ENCODE peak calls at places on chromosomes 1 and 21, in ten cellular contexts. Z is activated T-helper 1 cell treated with anti-CD3 and anti-CD28 coated beads, Interleukin-12 subunit alpha, Interleukin-12 subunit beta, Interleukin-2, Interleukin-4 antibody, amounts not matched to agents 30 ng/mL and 10 ng/mL and 1 ng/mL, durations not matched to agents 14 hours and 24 hours and 36 hours; A is IMR-90; G is lower lobe of right lung; J is dermis blood vessel endothelial cell; P is MCF 10A; S is substantia nigra; E is NCI-H1105; T is AG09309; B is activated T-cell treated with anti-CD3 and anti-CD28 coated beads for 24 hours. U is an unnamed sample.

GRCh38 chr21:20591294-20591693 is 406.9 kb upstream of the NCAM2 start:
- DNase-seq in Z (no peak), A (no peak), G (no peak), J (no peak), P (no peak), S (no peak), E (no peak), T (no peak), B (no peak), U (no peak)

GRCh38 chr1:17075470-17076255 is 21.8 kb upstream of the SDHB start:
- DNase-seq in Z (no peak), A (no peak), G (no peak), J (peak; percentile 38), P (peak; percentile 69), S (no peak), E (no peak), T (no peak), B (no peak), U (no peak)

GRCh38 chr1:30191154-30191702 is 532.2 kb downstream of the MATN1 start:
- DNase-seq in Z (peak; percentile 53), A (peak; percentile 20), G (no peak), J (no peak), P (peak; percentile 62), S (no peak), E (no peak), T (peak; percentile 57), B (no peak), U (no peak)

GRCh38 chr21:37367758-37368535 is 1.4 kb downstream of the DYRK1A start:
- DNase-seq in Z (peak; percentile 31), A (peak; percentile 35), G (peak; percentile 67), J (peak; percentile 54), P (peak; percentile 42), S (peak; percentile 19), E (no peak), T (no peak), B (no peak), U (no peak)

GRCh38 chr1:231093158-231093922 is 53.3 kb upstream of the FAM89A start:
- DNase-seq in Z (no peak), A (no peak), G (no peak), J (peak; percentile 74), P (no peak), S (peak; percentile 42), E (no peak), T (no peak), B (no peak), U (no peak)

GRCh38 chr1:64042331-64043100 is 160.9 kb upstream of the UBE2U start:
- DNase-seq in Z (no peak), A (peak; percentile 98), G (no peak), J (peak; percentile 73), P (peak; percentile 94), S (no peak), E (no peak), T (peak; percentile 68), B (no peak), U (no peak)

GRCh38 chr1:161117681-161118581 is at the start of the genes NIT1 and PFDN2:
- DNase-seq in Z (peak; percentile 84), A (peak; percentile 85), G (peak; percentile 92), J (peak; percentile 91), P (peak; percentile 85), S (peak; percentile 80), E (peak; percentile 71), T (no peak), B (peak; percentile 75), U (peak; percentile 92)

GRCh38 chr21:46004168-46004861 is 22.7 kb downstream of the COL6A1 start:
- DNase-seq in Z (no peak), A (no peak), G (peak; percentile 43), J (no peak), P (no peak), S (no peak), E (no peak), T (no peak), B (no peak), U (no peak)

GRCh38 chr21:42223826-42224575 is 5.1 kb downstream of the ABCG1 start:
- DNase-seq in Z (no peak), A (no peak), G (peak; percentile 34), J (no peak), P (no peak), S (no peak), E (no peak), T (no peak), B (no peak), U (no peak)

GRCh38 chr1:16607433-16607851 is 5.9 kb downstream of the NBPF1 start:
- DNase-seq in Z (no peak), A (no peak), G (no peak), J (no peak), P (no peak), S (no peak), E (no peak), T (no peak), B (no peak), U (no peak)

GRCh38 chr1:41327383-41327999 is 33.7 kb upstream of the FOXO6 start:
- DNase-seq in Z (no peak), A (no peak), G (no peak), J (no peak), P (no peak), S (no peak), E (no peak), T (no peak), B (no peak), U (peak; percentile 63)

GRCh38 chr1:172497230-172497629 is 35.7 kb upstream of the SUCO start:
- DNase-seq in Z (no peak), A (peak; percentile 11), G (peak; percentile 45), J (no peak), P (peak; percentile 76), S (no peak), E (no peak), T (peak; percentile 7), B (no peak), U (no peak)

GRCh38 chr1:54884135-54884586 is 2.8 kb downstream of the DHCR24 start:
- DNase-seq in Z (no peak), A (peak; percentile 79), G (no peak), J (no peak), P (no peak), S (no peak), E (no peak), T (no peak), B (no peak), U (no peak)

GRCh38 chr1:156090138-156090821 is 8.0 kb upstream of the MEX3A start:
- DNase-seq in Z (no peak), A (no peak), G (no peak), J (no peak), P (no peak), S (peak; percentile 43), E (no peak), T (no peak), B (no peak), U (no peak)

GRCh38 chr1:68024635-68025338 is 25.6 kb downstream of the DIRAS3 start:
- DNase-seq in Z (no peak), A (no peak), G (no peak), J (no peak), P (no peak), S (no peak), E (no peak), T (no peak), B (no peak), U (no peak)

GRCh38 chr1:6711174-6711573 is 9.6 kb upstream of the DNAJC11 start:
- DNase-seq in Z (no peak), A (no peak), G (no peak), J (no peak), P (no peak), S (no peak), E (no peak), T (no peak), B (no peak), U (no peak)

GRCh38 chr21:37530901-37531351 is 164.4 kb downstream of the DYRK1A start:
- DNase-seq in Z (no peak), A (no peak), G (no peak), J (no peak), P (no peak), S (no peak), E (no peak), T (no peak), B (no peak), U (peak; percentile 70)

GRCh38 chr1:228650946-228651345 is 84.3 kb upstream of the RHOU start:
- DNase-seq in Z (no peak), A (no peak), G (no peak), J (no peak), P (no peak), S (no peak), E (no peak), T (no peak), B (no peak), U (no peak)

GRCh38 chr1:26630634-26631033 is 65.2 kb upstream of the ARID1A start:
- DNase-seq in Z (no peak), A (no peak), G (no peak), J (no peak), P (no peak), S (no peak), E (no peak), T (no peak), B (no peak), U (no peak)

GRCh38 chr21:17901458-17902092 is 82.4 kb upstream of the C21orf91 start:
- DNase-seq in Z (no peak), A (peak; percentile 10), G (no peak), J (no peak), P (no peak), S (no peak), E (no peak), T (no peak), B (no peak), U (no peak)

GRCh38 chr1:9321480-9321849 is 28.8 kb downstream of the SPSB1 start:
- DNase-seq in Z (no peak), A (peak; percentile 91), G (no peak), J (no peak), P (peak; percentile 92), S (no peak), E (no peak), T (peak; percentile 38), B (no peak), U (no peak)

GRCh38 chr1:10781137-10781536 is 15.3 kb downstream of the CASZ1 start:
- DNase-seq in Z (no peak), A (no peak), G (peak; percentile 30), J (no peak), P (no peak), S (no peak), E (peak; percentile 43), T (no peak), B (no peak), U (no peak)

GRCh38 chr1:31335007-31335406 is 37.9 kb downstream of the FABP3 start:
- DNase-seq in Z (no peak), A (peak; percentile 46), G (no peak), J (peak; percentile 58), P (peak; percentile 51), S (no peak), E (peak; percentile 7), T (peak; percentile 21), B (no peak), U (no peak)

U was measured in D721Med.